ENCODE peak calls at places on chromosomes 7 and 10, in nine cellular contexts. A is BE2C, K is pancreas, N is iPS DF 6.9, R is lung, Z is A673, V is K562, F is mucosa of descending colon, S is adipocyte. W is an unnamed sample. For H3K9me3, the result is how much of the 10 kb centered on the place peaks cover.

GRCh38 chr7:100900978-100901377 is 5.3 kb upstream of the ACHE start:
- DNase-seq in A (no peak), K (peak), N (no peak), R (no peak), Z (no peak), V (no peak), F (no peak), S (no peak), W (no peak)

GRCh38 chr7:107152011-107152410 is 16.8 kb upstream of the HBP1 start:
- DNase-seq in A (no peak), K (no peak), N (no peak), R (no peak), Z (no peak), V (no peak), F (no peak), S (peak), W (no peak)

GRCh38 chr7:70271617-70272081 is 673.4 kb downstream of the AUTS2 start:
- DNase-seq in A (peak), K (no peak), N (no peak), R (no peak), Z (no peak), V (no peak), F (no peak), S (no peak), W (no peak)

GRCh38 chr7:81233208-81233940 is 314.5 kb upstream of the SEMA3C start:
- DNase-seq in A (peak), K (no peak), N (no peak), R (no peak), Z (no peak), V (no peak), F (no peak), S (no peak), W (no peak)

GRCh38 chr7:74466196-74466813 is 12.6 kb downstream of the GTF2IRD1 start:
- DNase-seq in A (peak), K (no peak), N (no peak), R (no peak), Z (no peak), V (no peak), F (no peak), S (no peak), W (no peak)

GRCh38 chr10:62016477-62017140 is 115.1 kb downstream of the ARID5B start:
- DNase-seq in A (no peak), K (no peak), N (no peak), R (no peak), Z (no peak), V (no peak), F (no peak), S (peak), W (no peak)

GRCh38 chr7:115724400-115725056 is 306.0 kb downstream of the TFEC start:
- DNase-seq in A (peak), K (no peak), N (no peak), R (no peak), Z (peak), V (no peak), F (no peak), S (no peak), W (no peak)

GRCh38 chr7:84548366-84549085 is 353.9 kb upstream of the SEMA3A start:
- DNase-seq in A (no peak), K (no peak), N (peak), R (no peak), Z (peak), V (no peak), F (no peak), S (peak), W (no peak)

GRCh38 chr7:71846160-71846559 is 566.0 kb downstream of the CALN1 start:
- DNase-seq in A (no peak), K (no peak), N (no peak), R (no peak), Z (no peak), V (no peak), F (no peak), S (no peak), W (no peak)

GRCh38 chr10:119761106-119761505 is 35.3 kb downstream of the INPP5F start:
- DNase-seq in A (no peak), K (no peak), N (no peak), R (no peak), Z (peak), V (no peak), F (no peak), S (peak), W (no peak)

GRCh38 chr7:130288829-130289228 is 4.1 kb upstream of the CPA4 start:
- DNase-seq in A (no peak), K (no peak), N (no peak), R (no peak), Z (no peak), V (peak), F (no peak), S (no peak), W (no peak)

GRCh38 chr10:113585949-113586348 is 33.1 kb downstream of the HABP2 start:
- DNase-seq in A (no peak), K (no peak), N (no peak), R (no peak), Z (no peak), V (peak), F (no peak), S (no peak), W (no peak)

GRCh38 chr10:76779821-76780281 is 857.8 kb downstream of the KCNMA1 start:
- DNase-seq in A (no peak), K (no peak), N (no peak), R (no peak), Z (no peak), V (no peak), F (no peak), S (no peak), W (no peak)

GRCh38 chr10:28997736-28998135 is 291.1 kb upstream of the LYZL1 start:
- DNase-seq in A (no peak), K (no peak), N (no peak), R (peak), Z (no peak), V (no peak), F (no peak), S (peak), W (no peak)

GRCh38 chr7:42940985-42941847 is 9.0 kb downstream of the MRPL32 start:
- DNase-seq in A (peak), K (peak), N (peak), R (peak), Z (peak), V (peak), F (peak), S (peak), W (peak)

GRCh38 chr7:15723840-15724239 is 37.4 kb upstream of the MEOX2 start:
- DNase-seq in A (no peak), K (no peak), N (no peak), R (no peak), Z (no peak), V (no peak), F (no peak), S (peak), W (no peak)

GRCh38 chr7:1579481-1580421 is 9.9 kb upstream of the PSMG3 start:
- DNase-seq in A (peak), K (no peak), N (peak), R (peak), Z (peak), V (peak), F (peak), S (peak), W (peak)

GRCh38 chr7:100829150-100829716 is 1.9 kb upstream of the EPHB4 start:
- DNase-seq in A (no peak), K (peak), N (no peak), R (no peak), Z (no peak), V (peak), F (peak), S (no peak), W (no peak)

GRCh38 chr7:94368371-94368791 is 26.3 kb upstream of the COL1A2 start:
- DNase-seq in A (peak), K (no peak), N (no peak), R (no peak), Z (peak), V (no peak), F (no peak), S (peak), W (no peak)

GRCh38 chr10:118405933-118406332 is 63.8 kb upstream of the FAM204A start:
- DNase-seq in A (no peak), K (no peak), N (no peak), R (no peak), Z (no peak), V (no peak), F (no peak), S (no peak), W (no peak)

GRCh38 chr7:95577137-95577536 is 19.2 kb downstream of the PDK4 start:
- DNase-seq in A (no peak), K (no peak), N (peak), R (no peak), Z (no peak), V (no peak), F (no peak), S (peak), W (no peak)

GRCh38 chr10:89167915-89168314 is 39.2 kb downstream of the CH25H start:
- DNase-seq in A (no peak), K (no peak), N (no peak), R (no peak), Z (no peak), V (no peak), F (no peak), S (peak), W (no peak)

GRCh38 chr7:92982928-92983327 is 134.9 kb downstream of the SAMD9 start:
- DNase-seq in A (no peak), K (no peak), N (no peak), R (no peak), Z (no peak), V (no peak), F (no peak), S (no peak), W (no peak)

GRCh38 chr10:92822060-92822634 is 26.2 kb upstream of the EXOC6 start:
- DNase-seq in A (no peak), K (no peak), N (no peak), R (no peak), Z (peak), V (peak), F (no peak), S (peak), W (no peak)

GRCh38 chr10:5482016-5482415 is 17.4 kb downstream of the CALML5 start:
- DNase-seq in A (no peak), K (no peak), N (no peak), R (no peak), Z (no peak), V (no peak), F (no peak), S (no peak), W (no peak)

GRCh38 chr7:100825760-100826545 is 1.4 kb downstream of the EPHB4 start:
- DNase-seq in A (no peak), K (no peak), N (no peak), R (no peak), Z (peak), V (peak), F (no peak), S (peak), W (no peak)

GRCh38 chr7:129089521-129090212 is 34.8 kb upstream of the TNPO3 start:
- DNase-seq in A (no peak), K (no peak), N (no peak), R (no peak), Z (no peak), V (no peak), F (no peak), S (no peak), W (no peak)

GRCh38 chr10:119812684-119813083 is 60.0 kb downstream of the MCMBP start:
- DNase-seq in A (no peak), K (no peak), N (no peak), R (no peak), Z (no peak), V (no peak), F (no peak), S (no peak), W (no peak)

GRCh38 chr10:71284544-71285179 is 34.4 kb upstream of the SLC29A3 start:
- DNase-seq in A (no peak), K (no peak), N (no peak), R (no peak), Z (no peak), V (no peak), F (no peak), S (no peak), W (no peak)
- H3K9me3 ChIP-seq in A (under half), K (under half), N (under half), R (under half), Z (under half), V (under half), F (under half), S (under half), W (under half)

GRCh38 chr10:131094406-131095108 is 217.0 kb downstream of the TCERG1L start:
- DNase-seq in A (no peak), K (no peak), N (no peak), R (no peak), Z (no peak), V (no peak), F (no peak), S (no peak), W (no peak)
- H3K9me3 ChIP-seq in A (under half), K (under half), N (under half), R (under half), Z (under half), V (under half), F (under half), S (under half), W (under half)

GRCh38 chr7:158245724-158246041 is 341.9 kb downstream of the PTPRN2 start:
- DNase-seq in A (no peak), K (no peak), N (no peak), R (no peak), Z (no peak), V (no peak), F (no peak), S (no peak), W (no peak)

GRCh38 chr7:158246272-158246959 is 341.2 kb downstream of the PTPRN2 start:
- DNase-seq in A (no peak), K (no peak), N (no peak), R (no peak), Z (no peak), V (no peak), F (no peak), S (no peak), W (no peak)

GRCh38 chr7:158244430-158244829 is 343.2 kb downstream of the PTPRN2 start:
- DNase-seq in A (no peak), K (no peak), N (no peak), R (no peak), Z (no peak), V (no peak), F (no peak), S (no peak), W (no peak)

GRCh38 chr7:158246960-158247673 is 340.5 kb downstream of the PTPRN2 start:
- DNase-seq in A (no peak), K (no peak), N (no peak), R (no peak), Z (no peak), V (no peak), F (no peak), S (no peak), W (no peak)

GRCh38 chr7:158244873-158245723 is 342.5 kb downstream of the PTPRN2 start:
- DNase-seq in A (no peak), K (no peak), N (no peak), R (no peak), Z (no peak), V (no peak), F (no peak), S (no peak), W (no peak)
- H3K9me3 ChIP-seq in A (under half), K (under half), N (under half), R (under half), Z (under half), V (under half), F (under half), S (under half), W (under half)

DNA sequence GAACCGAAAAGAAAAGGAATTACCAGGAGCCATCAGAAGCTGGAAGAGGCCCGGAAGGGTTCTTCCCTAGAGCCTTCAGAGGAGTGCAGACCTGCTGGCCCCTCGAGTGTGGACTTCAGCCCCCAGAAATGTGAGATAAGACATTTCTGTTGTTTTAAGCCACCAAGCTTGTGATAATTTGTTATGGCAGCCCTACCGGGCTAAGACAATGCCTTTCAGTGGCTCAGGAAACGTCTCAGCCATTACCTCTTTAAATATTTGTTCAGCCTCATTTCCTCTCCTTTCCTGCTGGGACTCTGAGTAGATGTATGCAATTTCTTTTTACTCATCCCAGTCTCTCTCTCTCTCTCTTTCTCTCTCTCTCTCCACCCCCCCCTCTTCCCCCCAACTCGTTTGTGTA is 174.7 kb upstream of the GRB10 start:
- DNase-seq in A (no peak), K (no peak), N (no peak), R (no peak), Z (no peak), V (no peak), F (no peak), S (no peak), W (no peak)
- H3K9me3 ChIP-seq in A (under half), K (under half), N (under half), R (under half), Z (under half), V (under half), F (under half), S (under half), W (under half)

GRCh38 chr10:904403-904802 is 27.1 kb downstream of the LARP4B start:
- DNase-seq in A (no peak), K (no peak), N (no peak), R (no peak), Z (no peak), V (no peak), F (no peak), S (no peak), W (no peak)
- H3K9me3 ChIP-seq in A (under half), K (under half), N (under half), R (under half), Z (under half), V (under half), F (under half), S (under half), W (under half)